ENCODE peak calls at places on chromosome 14, in eight cellular contexts. B is stimulated activated CD4-positive, alpha-beta T cell treated with anti-CD3 and anti-CD28 coated beads, Interleukin-1b, Interleukin-23, amount 100 ng/mL, for 24 hours; G is NCI-H446; F is IMR-90; V is AG08395; R is left cardiac atrium; Z is DMS153; A is Calu3. I is an unnamed sample.

GRCh38 chr14:101191882-101192660 is 288.5 kb upstream of the RTL1 start:
- DNase-seq in V (no peak), R (no peak), G (no peak), B (no peak), A (no peak), Z (no peak), F (no peak), I (no peak)

GRCh38 chr14:29126865-29127264 is 360.3 kb downstream of the FOXG1 start:
- DNase-seq in V (no peak), B (no peak), A (no peak), F (no peak), G (no peak), R (no peak), Z (no peak), I (no peak)

GRCh38 chr14:23518716-23519115 is 32.8 kb downstream of the ZFHX2 start:
- DNase-seq in B (no peak), R (no peak), Z (no peak), G (peak), F (no peak), A (no peak), V (no peak), I (peak)

GRCh38 chr14:21822109-21822508 is 148.5 kb upstream of the OR4E1 start:
- DNase-seq in B (no peak), F (no peak), V (no peak), A (no peak), G (no peak), R (no peak), Z (no peak), I (peak)

GRCh38 chr14:39762576-39763401 is 330.6 kb upstream of the FBXO33 start:
- DNase-seq in G (no peak), Z (no peak), R (no peak), F (no peak), A (no peak), V (no peak), B (no peak), I (no peak)

GRCh38 chr14:88919502-88919901 is 95.1 kb downstream of the TTC8 start:
- DNase-seq in V (no peak), R (no peak), F (no peak), A (peak), G (no peak), B (no peak), Z (no peak), I (no peak)

GRCh38 chr14:103205541-103205906 is 82.3 kb downstream of the TNFAIP2 start:
- DNase-seq in V (no peak), Z (no peak), G (no peak), A (no peak), R (no peak), F (no peak), B (no peak), I (no peak)

GRCh38 chr14:63663428-63664142 is 21.9 kb upstream of the WDR89 start:
- DNase-seq in V (no peak), Z (no peak), A (peak), G (no peak), R (no peak), B (no peak), F (no peak), I (no peak)

GRCh38 chr14:100867631-100868315 is 35.7 kb downstream of the RTL1 start:
- DNase-seq in B (no peak), Z (no peak), V (no peak), R (peak), F (no peak), G (no peak), A (no peak), I (peak)

GRCh38 chr14:86654558-86655184 is 1124.7 kb downstream of the FLRT2 start:
- DNase-seq in G (peak), A (peak), V (no peak), R (peak), B (no peak), Z (no peak), F (peak), I (no peak)

GRCh38 chr14:51455041-51455835 is 196.5 kb upstream of the FRMD6 start:
- DNase-seq in R (no peak), Z (no peak), G (peak), B (no peak), F (no peak), V (no peak), A (no peak), I (no peak)

GRCh38 chr14:38201137-38201828 is 6.4 kb upstream of the SSTR1 start:
- DNase-seq in G (no peak), A (no peak), F (no peak), B (no peak), R (no peak), V (no peak), Z (no peak), I (no peak)

GRCh38 chr14:72809063-72809462 is 84.8 kb downstream of the DPF3 start:
- DNase-seq in R (no peak), Z (no peak), F (no peak), V (no peak), A (no peak), G (no peak), B (no peak), I (peak)

GRCh38 chr14:38078393-38078792 is 129.3 kb upstream of the SSTR1 start:
- DNase-seq in F (no peak), V (no peak), G (no peak), R (no peak), Z (peak), A (peak), B (no peak), I (no peak)

GRCh38 chr14:69574954-69575295 is 254 bp upstream of the CCDC177 start:
- DNase-seq in B (no peak), G (no peak), Z (no peak), F (no peak), R (no peak), V (no peak), A (no peak), I (no peak)

GRCh38 chr14:36096090-36096489 is 80.4 kb downstream of the PTCSC3 start:
- DNase-seq in Z (no peak), R (no peak), V (peak), A (no peak), G (no peak), B (no peak), F (peak), I (no peak)

GRCh38 chr14:53304726-53305381 is 151.7 kb upstream of the DDHD1 start:
- DNase-seq in B (no peak), G (peak), V (no peak), A (no peak), R (no peak), Z (no peak), F (peak), I (no peak)

GRCh38 chr14:96792581-96792980 is 4.6 kb upstream of the VRK1 start:
- DNase-seq in F (no peak), G (peak), Z (no peak), V (no peak), B (no peak), A (no peak), R (no peak), I (no peak)

GRCh38 chr14:94547726-94548125 is 13.5 kb upstream of the SERPINA4 start:
- DNase-seq in G (no peak), A (no peak), V (no peak), F (no peak), Z (no peak), B (no peak), R (no peak), I (no peak)

GRCh38 chr14:73424453-73424852 is 33.9 kb downstream of the NUMB start:
- DNase-seq in F (peak), R (no peak), B (no peak), A (no peak), G (no peak), V (no peak), Z (no peak), I (no peak)

GRCh38 chr14:56585461-56586084 is 6.0 kb downstream of the TMEM260 start:
- DNase-seq in R (no peak), F (no peak), V (no peak), G (no peak), Z (peak), B (no peak), A (no peak), I (no peak)

GRCh38 chr14:67815573-67816235 is 686 bp downstream of the ZFYVE26 start:
- DNase-seq in G (no peak), A (no peak), V (peak), Z (no peak), F (peak), B (no peak), R (no peak), I (peak)

GRCh38 chr14:100665518-100666032 is 61.1 kb upstream of the DLK1 start:
- DNase-seq in R (no peak), F (no peak), Z (no peak), A (no peak), G (no peak), V (peak), B (no peak), I (peak)

GRCh38 chr14:65238456-65238855 is 136.1 kb upstream of the MAX start:
- DNase-seq in B (no peak), F (peak), G (no peak), A (peak), V (no peak), Z (no peak), R (no peak), I (no peak)

GRCh38 chr14:50030049-50030448 is 86.3 kb downstream of the VCPKMT start:
- DNase-seq in V (no peak), F (no peak), R (no peak), A (no peak), Z (no peak), B (no peak), G (no peak), I (no peak)

GRCh38 chr14:22190411-22191191 is 398.4 kb downstream of the DAD1 start:
- DNase-seq in G (no peak), A (no peak), V (no peak), B (no peak), F (peak), R (no peak), Z (no peak), I (peak)

GRCh38 chr14:96167224-96168148 is 37.2 kb upstream of the BDKRB2 start:
- DNase-seq in V (peak), F (peak), G (no peak), R (no peak), A (peak), Z (peak), B (no peak), I (peak)

GRCh38 chr14:80764921-80765507 is 176.5 kb downstream of the CEP128 start:
- DNase-seq in F (no peak), G (no peak), B (no peak), A (no peak), R (no peak), Z (no peak), V (no peak), I (no peak)

GRCh38 chr14:32825058-32825457 is 113.6 kb upstream of the NPAS3 start:
- DNase-seq in G (no peak), V (no peak), R (no peak), B (no peak), Z (no peak), A (no peak), F (no peak), I (no peak)

GRCh38 chr14:37179896-37180502 is 7.6 kb upstream of the SLC25A21 start:
- DNase-seq in R (no peak), V (peak), B (no peak), G (no peak), A (no peak), F (peak), Z (no peak), I (no peak)

GRCh38 chr14:78705989-78706388 is 535.8 kb downstream of the NRXN3 start:
- DNase-seq in R (no peak), B (no peak), G (no peak), Z (no peak), V (no peak), A (no peak), F (no peak), I (no peak)

GRCh38 chr14:57533214-57533613 is 39.6 kb upstream of the CCDC198 start:
- DNase-seq in A (peak), F (no peak), V (peak), B (no peak), Z (no peak), G (peak), R (no peak), I (no peak)

I was measured in osteoblast.